ENCODE peak calls at places on chromosomes 2 and 18, in eight cellular contexts. H is left ventricle myocardium inferior, O is Karpas-422, G is AG10803, T is epithelial cell of proximal tubule, N is heart left ventricle, Z is brain microvascular endothelial cell, J is cardiac fibroblast. L is an unnamed sample.

GRCh38 chr2:148619560-148620190 is 24.9 kb upstream of the EPC2 start:
- DNase-seq in H (no peak), O (peak), G (no peak), T (no peak), N (no peak), Z (no peak), J (no peak), L (no peak)

GRCh38 chr2:144996225-144996795 is 476.4 kb upstream of the ZEB2 start:
- DNase-seq in H (no peak), O (no peak), G (peak), T (no peak), N (no peak), Z (no peak), J (peak), L (peak)

GRCh38 chr2:27408601-27409320 is 630 bp downstream of the PPM1G start:
- DNase-seq in H (peak), O (peak), G (no peak), T (no peak), N (no peak), Z (no peak), J (peak), L (no peak)

GRCh38 chr2:233202531-233202944 is 48.9 kb upstream of the ATG16L1 start:
- DNase-seq in H (no peak), O (peak), G (no peak), T (no peak), N (no peak), Z (no peak), J (no peak), L (no peak)

GRCh38 chr2:49004046-49004626 is 150.2 kb downstream of the FSHR start:
- DNase-seq in H (no peak), O (peak), G (no peak), T (no peak), N (no peak), Z (no peak), J (no peak), L (no peak)

GRCh38 chr2:73175663-73176204 is 26.6 kb upstream of the NOTO start:
- DNase-seq in H (peak), O (peak), G (peak), T (no peak), N (peak), Z (peak), J (peak), L (no peak)

GRCh38 chr2:36785179-36785795 is 88.8 kb downstream of the VIT start:
- DNase-seq in H (peak), O (peak), G (peak), T (no peak), N (peak), Z (peak), J (peak), L (peak)

GRCh38 chr2:130795431-130795830 is 40.1 kb downstream of the AMER3 start:
- DNase-seq in H (no peak), O (no peak), G (no peak), T (no peak), N (no peak), Z (peak), J (no peak), L (no peak)

GRCh38 chr2:62653582-62654422 is 51.7 kb upstream of the EHBP1 start:
- DNase-seq in H (no peak), O (no peak), G (no peak), T (peak), N (no peak), Z (no peak), J (no peak), L (no peak)

GRCh38 chr2:128399690-128400291 is 81.1 kb upstream of the HS6ST1 start:
- DNase-seq in H (no peak), O (no peak), G (no peak), T (no peak), N (no peak), Z (no peak), J (no peak), L (no peak)

GRCh38 chr18:32036506-32037210 is 18.0 kb downstream of the RNF125 start:
- DNase-seq in H (no peak), O (no peak), G (no peak), T (no peak), N (no peak), Z (no peak), J (no peak), L (no peak)

GRCh38 chr2:238091426-238092060 is 8.6 kb upstream of the ESPNL start:
- DNase-seq in H (no peak), O (no peak), G (no peak), T (no peak), N (no peak), Z (no peak), J (no peak), L (no peak)

GRCh38 chr2:143128681-143129580 is at the start of gene ARHGAP15:
- DNase-seq in H (no peak), O (peak), G (no peak), T (no peak), N (peak), Z (no peak), J (no peak), L (no peak)

GRCh38 chr2:66694087-66694858 is 259.3 kb downstream of the MEIS1 start:
- DNase-seq in H (no peak), O (no peak), G (no peak), T (no peak), N (no peak), Z (no peak), J (no peak), L (no peak)
- H3K4me3 ChIP-seq in H (no peak), O (no peak), G (no peak), T (no peak), N (no peak), Z (no peak), J (no peak), L (no peak)

DNA sequence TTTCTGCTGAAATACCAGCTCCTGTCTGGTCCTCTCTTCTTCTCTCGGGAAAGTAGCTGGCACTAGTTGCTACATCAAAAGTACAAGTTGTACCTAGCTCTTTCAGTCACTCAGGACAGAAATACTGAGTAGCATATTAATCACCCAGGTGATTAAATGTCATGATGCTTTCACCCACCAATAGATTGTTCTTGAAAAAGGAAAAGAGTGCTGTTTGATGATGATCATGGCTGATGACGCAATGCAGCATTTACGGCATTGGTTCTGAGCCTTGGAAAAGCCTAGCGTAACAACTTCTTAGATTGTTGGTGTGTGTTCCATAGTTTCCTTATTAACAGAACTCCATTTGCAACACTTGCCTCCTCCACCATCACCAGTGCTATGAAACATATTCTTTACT is 190.7 kb downstream of the CDH7 start:
- DNase-seq in H (no peak), O (no peak), G (no peak), T (no peak), N (no peak), Z (no peak), J (no peak), L (no peak)
- H3K4me3 ChIP-seq in H (no peak), O (no peak), G (no peak), T (no peak), N (no peak), Z (no peak), J (no peak), L (no peak)

GRCh38 chr2:20663196-20664070 is 3.5 kb upstream of the GDF7 start:
- DNase-seq in H (no peak), O (no peak), G (no peak), T (no peak), N (no peak), Z (no peak), J (no peak), L (no peak)
- H3K4me3 ChIP-seq in H (no peak), O (no peak), G (no peak), T (no peak), N (no peak), Z (no peak), J (no peak), L (no peak)

DNA sequence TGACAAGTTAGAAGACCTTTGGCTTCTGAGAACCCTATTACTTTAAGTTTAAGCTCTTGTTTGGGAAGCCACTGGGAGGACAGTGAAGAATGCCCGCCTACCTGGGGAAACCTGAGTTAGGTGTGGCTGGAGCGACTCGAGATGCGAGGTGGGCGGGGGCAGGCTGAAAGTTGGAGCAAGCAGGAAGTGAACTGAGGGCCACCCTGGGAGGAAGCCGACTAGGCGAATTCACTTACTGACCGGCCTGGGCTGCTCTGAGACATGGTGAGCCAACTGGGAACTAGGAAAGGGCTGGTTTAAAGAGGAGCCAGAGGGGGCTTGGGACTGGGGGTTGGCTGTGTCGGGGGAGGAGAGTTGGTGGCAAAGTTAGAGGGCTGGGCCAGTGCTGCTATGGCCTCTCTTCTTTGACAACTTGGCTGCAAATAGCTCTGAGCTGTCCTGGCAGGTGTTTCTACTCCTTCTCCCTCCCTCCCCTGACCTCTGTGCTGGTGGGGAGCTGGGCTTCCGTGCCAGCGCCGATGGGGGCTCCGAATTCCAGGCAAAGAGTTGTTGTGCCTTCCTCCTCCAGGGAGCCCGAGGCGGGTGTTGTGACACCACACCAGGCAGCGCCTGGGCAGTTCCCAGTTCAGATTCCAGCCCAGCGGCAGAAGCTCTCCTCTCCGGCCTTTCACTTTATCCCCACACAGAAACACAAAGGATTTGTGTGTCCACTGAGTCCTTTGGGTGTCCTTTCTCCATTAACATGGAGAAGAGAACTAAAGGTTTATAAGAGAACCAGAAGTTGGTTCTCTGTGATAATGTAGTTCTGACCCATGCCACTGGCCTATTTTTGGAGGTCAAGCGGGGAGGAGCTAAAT is at the start of gene VAMP8:
- DNase-seq in H (no peak), O (peak), G (no peak), T (no peak), N (no peak), Z (no peak), J (no peak), L (no peak)
- H3K4me3 ChIP-seq in H (peak), O (peak), G (no peak), T (peak), N (peak), Z (peak), J (no peak), L (no peak)